ENCODE peak calls at places on chromosomes 13 and 19, in nine cellular contexts. I is BE2C; A is epithelial cell of esophagus; G is coronary artery; O is thyroid gland; D is HuH-7.5; Q is pons; X is stimulated activated CD4-positive, alpha-beta T cell treated with anti-CD3 and anti-CD28 coated beads, Interleukin-12 subunit alpha, Interleukin-12 subunit beta, amount 100 ng/mL, for 24 hours; V is activated CD4-positive, alpha-beta T cell treated with anti-CD3 and anti-CD28 coated beads for 24 hours. K is an unnamed sample.

GRCh38 chr13:100980171-100980570 is 305.6 kb upstream of the TMTC4 start:
- DNase-seq in D (no peak), V (no peak), G (no peak), I (no peak), A (no peak), Q (no peak), O (no peak), X (no peak), K (no peak)

GRCh38 chr19:30096596-30097370 is 154.7 kb downstream of the URI1 start:
- DNase-seq in O (no peak), X (no peak), V (no peak), D (no peak), I (no peak), Q (no peak), A (no peak), G (no peak), K (no peak)

GRCh38 chr19:43774103-43774939 is 6.5 kb downstream of the KCNN4 start:
- DNase-seq in I (peak; percentile 87), G (no peak), A (peak; percentile 45), Q (peak; percentile 38), X (no peak), D (peak; percentile 95), O (peak; percentile 18), V (no peak), K (no peak)

GRCh38 chr13:63381078-63381859 is 1965.6 kb upstream of the PCDH20 start:
- DNase-seq in G (no peak), V (no peak), A (peak; percentile 13), I (no peak), Q (no peak), X (no peak), O (no peak), D (no peak), K (no peak)

GRCh38 chr13:27022571-27023311 is 148.9 kb downstream of the USP12 start:
- DNase-seq in I (no peak), A (peak; percentile 55), O (no peak), V (no peak), X (no peak), D (peak; percentile 36), Q (peak; percentile 84), G (peak; percentile 43), K (no peak)

GRCh38 chr13:74974234-74974879 is 507.6 kb downstream of the TBC1D4 start:
- DNase-seq in O (no peak), V (no peak), D (no peak), X (no peak), I (no peak), A (no peak), G (no peak), Q (no peak), K (no peak)

GRCh38 chr19:11453468-11454341 is 18.3 kb downstream of the PRKCSH start:
- DNase-seq in O (no peak), V (no peak), I (no peak), D (peak; percentile 71), X (no peak), Q (no peak), A (no peak), G (no peak), K (no peak)

GRCh38 chr19:46387713-46388130 is 25.6 kb downstream of the CCDC8 start:
- DNase-seq in O (no peak), Q (no peak), X (no peak), D (no peak), I (no peak), G (no peak), V (no peak), A (no peak), K (no peak)

GRCh38 chr19:14248578-14249011 is 42.6 kb upstream of the ADGRL1 start:
- DNase-seq in Q (peak; percentile 42), G (no peak), O (peak; percentile 7), V (no peak), D (no peak), A (no peak), X (peak; percentile 20), I (peak; percentile 80), K (no peak)

GRCh38 chr19:24033962-24034342 is 53.0 kb upstream of the ZNF254 start:
- DNase-seq in D (peak; percentile 61), I (peak; percentile 27), O (peak; percentile 88), G (peak; percentile 71), X (no peak), V (peak; percentile 8), A (peak; percentile 81), Q (peak; percentile 37), K (no peak)

GRCh38 chr19:1453525-1454371 is 3.8 kb downstream of the APC2 start:
- DNase-seq in Q (peak; percentile 97), D (no peak), I (peak; percentile 89), X (no peak), V (no peak), G (no peak), A (peak; percentile 70), O (no peak), K (no peak)

GRCh38 chr19:2338751-2339643 is 10.5 kb downstream of the SPPL2B start:
- DNase-seq in G (no peak), V (no peak), A (no peak), D (no peak), X (no peak), O (no peak), I (no peak), Q (no peak), K (no peak)

GRCh38 chr19:1654178-1654792 is 1.9 kb upstream of the TCF3 start:
- DNase-seq in G (no peak), A (no peak), Q (no peak), I (no peak), V (no peak), X (no peak), O (no peak), D (no peak), K (no peak)

GRCh38 chr13:51825165-51825592 is 19.8 kb downstream of the TMEM272 start:
- DNase-seq in A (peak; percentile 25), V (no peak), D (no peak), X (no peak), I (no peak), Q (no peak), O (no peak), G (no peak), K (no peak)

GRCh38 chr13:46679369-46680180 is 117.4 kb downstream of the ESD start:
- DNase-seq in G (no peak), V (no peak), A (no peak), Q (peak; percentile 42), O (no peak), X (no peak), I (peak; percentile 40), D (no peak), K (no peak)

GRCh38 chr19:58538257-58539168 is 5.4 kb upstream of the TRIM28 start:
- DNase-seq in Q (no peak), I (no peak), D (peak; percentile 22), A (no peak), G (peak; percentile 62), V (no peak), O (peak; percentile 25), X (no peak), K (no peak)

GRCh38 chr19:5578094-5578846 is 10.5 kb upstream of the TINCR start:
- DNase-seq in I (peak; percentile 84), X (peak; percentile 31), Q (no peak), V (peak; percentile 62), G (no peak), D (peak; percentile 90), A (peak; percentile 63), O (peak; percentile 54), K (no peak)

GRCh38 chr19:46216612-46217011 is 12.9 kb upstream of the IGFL1 start:
- DNase-seq in D (no peak), X (no peak), V (no peak), Q (no peak), O (no peak), A (no peak), G (no peak), I (peak; percentile 71), K (no peak)

GRCh38 chr19:42068756-42069571 is 1.0 kb downstream of the GRIK5 start:
- DNase-seq in D (no peak), I (no peak), X (no peak), V (no peak), Q (no peak), G (peak; percentile 66), O (peak; percentile 17), A (no peak), K (no peak)

GRCh38 chr19:38455031-38455430 is 21.5 kb downstream of the RYR1 start:
- DNase-seq in O (no peak), X (no peak), A (peak; percentile 32), I (no peak), D (peak; percentile 74), G (no peak), Q (no peak), V (no peak), K (no peak)